ENCODE peak calls at places on chromosomes 6 and 20, in six cellular contexts. E is ovary, Q is fibroblast of mammary gland, G is right lobe of liver, H is lower leg skin, X is GM12865. B is an unnamed sample.
A peak's percentile ranks its signal among the peaks of the same experiment; 100 is the strongest.

GRCh38 chr6:113819169-113819830 is 37.8 kb upstream of the MARCKS start:
- DNase-seq in E (no peak), Q (no peak), G (no peak), H (no peak), X (no peak), B (no peak)

GRCh38 chr6:30463651-30464618 is 25.4 kb upstream of the HLA-E start:
- DNase-seq in E (no peak), Q (peak; percentile 37), G (no peak), H (no peak), X (peak; percentile 62), B (peak; percentile 35)

GRCh38 chr6:26351544-26351953 is 13.4 kb upstream of the BTN3A2 start:
- DNase-seq in E (no peak), Q (peak; percentile 99), G (no peak), H (no peak), X (no peak), B (peak; percentile 90)

GRCh38 chr6:138403324-138403800 is 661 bp upstream of the HEBP2 start:
- DNase-seq in E (peak; percentile 62), Q (no peak), G (peak; percentile 64), H (peak; percentile 87), X (peak; percentile 30), B (no peak)

GRCh38 chr6:44224154-44224977 is 971 bp downstream of the SLC29A1 start:
- DNase-seq in E (no peak), Q (no peak), G (no peak), H (no peak), X (peak; percentile 43), B (no peak)

GRCh38 chr6:139644821-139645220 is 270.4 kb upstream of the CITED2 start:
- DNase-seq in E (no peak), Q (peak; percentile 29), G (no peak), H (no peak), X (no peak), B (peak; percentile 82)

GRCh38 chr20:34074101-34074760 is 37.8 kb downstream of the EIF2S2 start:
- DNase-seq in E (no peak), Q (peak; percentile 23), G (no peak), H (no peak), X (no peak), B (no peak)

GRCh38 chr20:63224272-63225081 is 8.5 kb upstream of the YTHDF1 start:
- DNase-seq in E (peak; percentile 71), Q (peak; percentile 57), G (no peak), H (no peak), X (no peak), B (peak; percentile 28)

GRCh38 chr20:62010551-62011402 is 54.9 kb downstream of the TAF4 start:
- DNase-seq in E (peak; percentile 65), Q (peak; percentile 55), G (no peak), H (no peak), X (peak; percentile 56), B (peak; percentile 42)

GRCh38 chr6:108609276-108609769 is 48.6 kb downstream of the FOXO3 start:
- DNase-seq in E (no peak), Q (peak; percentile 87), G (no peak), H (no peak), X (no peak), B (peak; percentile 81)

GRCh38 chr6:72421387-72421786 is 200.5 kb upstream of the KCNQ5 start:
- DNase-seq in E (no peak), Q (no peak), G (no peak), H (no peak), X (no peak), B (no peak)

GRCh38 chr6:77740380-77740779 is 87.5 kb downstream of the MEI4 start:
- DNase-seq in E (no peak), Q (peak; percentile 16), G (no peak), H (no peak), X (peak; percentile 21), B (peak; percentile 18)

GRCh38 chr6:49647470-49647869 is 10.8 kb upstream of the RHAG start:
- DNase-seq in E (no peak), Q (no peak), G (no peak), H (no peak), X (no peak), B (no peak)

GRCh38 chr6:14816106-14816864 is 429.6 kb upstream of the JARID2 start:
- DNase-seq in E (no peak), Q (peak; percentile 48), G (no peak), H (peak; percentile 74), X (no peak), B (no peak)

GRCh38 chr6:100433726-100434435 is 30.8 kb downstream of the SIM1 start:
- DNase-seq in E (no peak), Q (no peak), G (no peak), H (no peak), X (no peak), B (no peak)

GRCh38 chr6:14305131-14305530 is 187.6 kb downstream of the CD83 start:
- DNase-seq in E (no peak), Q (peak; percentile 43), G (no peak), H (no peak), X (no peak), B (no peak)

GRCh38 chr6:85372188-85372914 is 77.5 kb upstream of the NT5E start:
- DNase-seq in E (no peak), Q (peak; percentile 35), G (no peak), H (no peak), X (peak; percentile 39), B (no peak)

GRCh38 chr6:106671651-106672050 is 42.3 kb downstream of the QRSL1 start:
- DNase-seq in E (no peak), Q (no peak), G (no peak), H (no peak), X (no peak), B (no peak)

GRCh38 chr20:53270792-53271375 is 298.7 kb downstream of the TSHZ2 start:
- DNase-seq in E (no peak), Q (no peak), G (no peak), H (no peak), X (no peak), B (no peak)

GRCh38 chr20:15654208-15654649 is 919.0 kb downstream of the KIF16B start:
- DNase-seq in E (no peak), Q (peak; percentile 52), G (peak; percentile 57), H (no peak), X (peak; percentile 84), B (peak; percentile 49)

GRCh38 chr20:48831702-48832422 is 4.1 kb upstream of the PREX1 start:
- DNase-seq in E (peak; percentile 36), Q (peak; percentile 70), G (no peak), H (no peak), X (no peak), B (peak; percentile 53)

GRCh38 chr20:3194617-3195280 is 9.7 kb downstream of the DDRGK1 start:
- DNase-seq in E (no peak), Q (no peak), G (no peak), H (no peak), X (no peak), B (no peak)

GRCh38 chr20:37246736-37247135 is 14.9 kb downstream of the GHRH start:
- DNase-seq in E (no peak), Q (no peak), G (no peak), H (no peak), X (no peak), B (no peak)
- TF ChIP-seq CTCF in E (no peak), Q (no peak), G (no peak), H (no peak), X (no peak), B (no peak)

GRCh38 chr6:151806757-151807512 is 547 bp upstream of the ESR1 start:
- DNase-seq in E (peak; percentile 51), Q (peak; percentile 81), G (no peak), H (no peak), X (no peak), B (peak; percentile 22)
- H3K4me3 ChIP-seq in E (peak overlapping the region; percentile 61), Q (peak overlapping the region; percentile 44), G (no peak overlapping the region), H (peak overlapping the region; percentile 32), X (no peak overlapping the region), B (no peak overlapping the region)

DNA sequence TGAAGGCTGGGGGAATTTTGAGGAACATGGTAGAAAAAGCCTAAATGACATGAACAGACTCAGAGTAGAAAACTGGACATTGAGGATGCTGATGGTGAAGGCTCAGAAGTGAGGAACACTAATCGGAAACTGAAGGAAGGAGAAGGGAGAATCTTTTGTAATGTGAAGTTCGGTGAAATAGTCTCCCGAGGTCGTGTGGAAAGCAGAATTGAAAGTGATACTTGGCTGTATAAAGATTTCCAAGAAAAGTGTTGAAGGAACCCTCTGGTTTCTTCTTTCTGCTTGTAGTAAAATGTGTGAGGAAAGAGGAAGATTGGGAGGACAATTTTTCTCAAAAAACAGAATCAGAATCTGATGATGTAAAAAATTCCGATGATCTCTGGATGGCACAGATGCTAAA is 115.4 kb downstream of the LAMP5 start:
- DNase-seq in E (no peak), Q (no peak), G (no peak), H (no peak), X (no peak), B (no peak)
- TF ChIP-seq CTCF in E (no peak), Q (no peak), G (no peak), H (no peak), X (no peak), B (no peak)

GRCh38 chr6:158854214-158855101 is 35.3 kb upstream of the EZR start:
- DNase-seq in E (no peak), Q (no peak), G (no peak), H (peak; percentile 86), X (no peak), B (peak; percentile 32)

GRCh38 chr6:158853872-158854213 is 34.7 kb upstream of the EZR start:
- DNase-seq in E (no peak), Q (no peak), G (no peak), H (no peak), X (no peak), B (no peak)

GRCh38 chr6:158853072-158853871 is 34.1 kb upstream of the EZR start:
- DNase-seq in E (peak; percentile 53), Q (peak; percentile 78), G (no peak), H (peak; percentile 94), X (peak; percentile 86), B (peak; percentile 89)

GRCh38 chr6:158850807-158851115 is 31.6 kb upstream of the EZR start:
- DNase-seq in E (no peak), Q (peak; percentile 47), G (no peak), H (no peak), X (no peak), B (peak; percentile 82)

GRCh38 chr6:158852312-158853071 is 33.3 kb upstream of the EZR start:
- DNase-seq in E (no peak), Q (no peak), G (no peak), H (no peak), X (no peak), B (no peak)
- H3K4me3 ChIP-seq in E (no peak overlapping the region), Q (no peak overlapping the region), G (no peak overlapping the region), H (no peak overlapping the region), X (no peak overlapping the region), B (no peak overlapping the region)